ENCODE peak calls at places on chromosomes 7 and 10, in four cellular contexts. I is brain microvascular endothelial cell; S is RWPE1; R is naive thymus-derived CD4-positive, alpha-beta T cell. Z is an unnamed sample.

GRCh38 chr7:4159761-4160554 is 522.1 kb upstream of the FOXK1 start:
- DNase-seq in S (peak), R (no peak), I (no peak), Z (no peak)

GRCh38 chr10:88810196-88810961 is 7.8 kb downstream of the LIPM start:
- DNase-seq in S (peak), R (no peak), I (peak), Z (peak)

GRCh38 chr10:20890009-20890408 is 7.1 kb downstream of the NEBL start:
- DNase-seq in R (no peak), S (no peak), I (peak), Z (no peak)

GRCh38 chr10:25696013-25696708 is 237.9 kb upstream of the MYO3A start:
- DNase-seq in I (no peak), R (no peak), S (no peak), Z (no peak)

GRCh38 chr7:93115796-93116195 is 2.0 kb downstream of the SAMD9 start:
- DNase-seq in I (peak), S (peak), R (peak), Z (peak)

GRCh38 chr7:91685544-91685943 is 195.0 kb downstream of the MTERF1 start:
- DNase-seq in R (no peak), S (no peak), I (peak), Z (no peak)

GRCh38 chr10:70771311-70772194 is 13.6 kb downstream of the TBATA start:
- DNase-seq in R (no peak), S (no peak), I (no peak), Z (no peak)

GRCh38 chr7:100220833-100221718 is 1.3 kb downstream of the PVRIG start:
- DNase-seq in R (peak), I (no peak), S (no peak), Z (no peak)

GRCh38 chr7:108109216-108109908 is 20.8 kb downstream of the LAMB4 start:
- DNase-seq in R (no peak), I (no peak), S (peak), Z (no peak)

GRCh38 chr10:75508239-75508813 is 76.9 kb downstream of the LRMDA start:
- DNase-seq in S (peak), I (no peak), R (no peak), Z (peak)

GRCh38 chr10:86391236-86391840 is 24.7 kb upstream of the GRID1 start:
- DNase-seq in I (no peak), R (no peak), S (no peak), Z (no peak)

GRCh38 chr10:44752451-44753441 is 158.4 kb upstream of the TMEM72 start:
- DNase-seq in S (no peak), R (no peak), I (peak), Z (peak)

GRCh38 chr10:127527891-127528290 is 21.2 kb upstream of the NPS start:
- DNase-seq in I (no peak), S (no peak), R (no peak), Z (no peak)

GRCh38 chr7:11294965-11295364 is 321.3 kb downstream of the PHF14 start:
- DNase-seq in S (no peak), R (no peak), I (no peak), Z (no peak)

GRCh38 chr10:13834581-13835286 is 248.0 kb downstream of the PRPF18 start:
- DNase-seq in I (peak), S (no peak), R (no peak), Z (no peak)
- H3K27ac ChIP-seq in I (peak), S (no peak), R (no peak), Z (no peak)

GRCh38 chr10:96608815-96609214 is 22.0 kb upstream of the TM9SF3 start:
- DNase-seq in R (no peak), S (no peak), I (no peak), Z (no peak)

GRCh38 chr10:96606946-96607345 is 20.1 kb upstream of the TM9SF3 start:
- DNase-seq in S (no peak), R (no peak), I (no peak), Z (no peak)

GRCh38 chr10:96608262-96608661 is 21.4 kb upstream of the TM9SF3 start:
- DNase-seq in R (no peak), S (no peak), I (no peak), Z (no peak)

GRCh38 chr10:96610817-96611216 is 24.0 kb upstream of the TM9SF3 start:
- DNase-seq in R (no peak), S (no peak), I (no peak), Z (no peak)

DNA sequence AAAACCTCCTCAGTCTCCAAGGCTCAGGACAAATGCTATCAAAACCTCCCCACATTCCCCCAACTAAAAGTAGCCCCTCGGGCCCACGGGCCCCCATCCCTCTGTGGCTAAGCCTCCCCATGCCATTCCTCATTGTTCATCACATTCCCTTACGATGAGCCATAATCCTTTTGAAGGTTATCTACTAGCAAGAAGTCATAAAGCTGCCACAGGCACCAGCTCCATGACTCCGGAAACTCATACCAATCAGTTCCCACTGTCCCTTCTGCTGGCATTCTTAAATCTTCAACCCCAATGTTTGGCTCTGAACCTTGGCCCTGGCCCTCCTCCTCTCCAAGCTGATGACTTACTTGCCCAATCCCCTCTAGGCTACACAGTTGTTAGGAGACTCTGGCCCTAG is 19.4 kb upstream of the TM9SF3 start:
- DNase-seq in R (no peak), S (no peak), I (peak), Z (no peak)
- H3K27ac ChIP-seq in R (no peak), S (no peak), I (no peak), Z (no peak)

GRCh38 chr7:43700646-43701501 is 28.4 kb downstream of the COA1 start:
- DNase-seq in S (no peak), R (no peak), I (no peak), Z (no peak)
- H3K27ac ChIP-seq in S (no peak), R (no peak), I (no peak), Z (no peak)

DNA sequence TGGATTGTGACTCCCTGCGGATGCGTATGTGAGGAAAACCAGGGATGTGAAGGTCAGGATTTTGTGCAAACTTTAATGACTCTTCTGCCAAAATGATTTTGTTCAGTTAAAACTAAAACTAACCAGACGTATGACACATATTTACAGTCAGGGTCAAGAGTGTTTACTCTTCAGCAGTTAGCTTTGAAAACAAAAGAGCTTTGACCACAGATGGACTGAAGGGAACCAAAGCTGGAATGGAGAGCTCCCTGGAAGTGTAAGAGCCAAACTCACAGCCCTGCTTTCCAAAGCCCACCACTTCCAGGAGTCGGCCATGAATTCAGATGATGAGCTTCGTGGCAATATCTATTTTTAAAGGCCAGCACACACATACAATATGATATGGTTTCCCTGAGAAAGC is 15.5 kb downstream of the SVIL start:
- DNase-seq in S (no peak), I (no peak), R (no peak), Z (no peak)
- H3K27ac ChIP-seq in S (no peak), I (peak), R (no peak), Z (no peak)